ENCODE peak calls at places on chromosomes 1 and 21, in six cellular contexts. E, P, W, J, I and S are unnamed samples.
A peak's percentile ranks its signal among the peaks of the same experiment; 100 is the strongest.

GRCh38 chr1:227736814-227737432 is 1.7 kb downstream of the SNAP47 start:
- DNase-seq in E (no peak), P (no peak), W (no peak), J (no peak), I (no peak), S (no peak)

GRCh38 chr21:41763398-41763931 is 3.4 kb downstream of the RIPK4 start:
- DNase-seq in E (no peak), P (no peak), W (no peak), J (no peak), I (no peak), S (no peak)

GRCh38 chr1:182330303-182330702 is 61.3 kb downstream of the GLUL start:
- DNase-seq in E (no peak), P (no peak), W (peak; percentile 23), J (peak; percentile 73), I (no peak), S (no peak)

GRCh38 chr1:113978863-113979702 is at the start of gene OLFML3:
- DNase-seq in E (no peak), P (peak; percentile 73), W (peak; percentile 67), J (peak; percentile 94), I (peak; percentile 25), S (peak; percentile 89)

GRCh38 chr21:38821248-38821647 is 15.5 kb downstream of the ETS2 start:
- DNase-seq in E (no peak), P (no peak), W (no peak), J (no peak), I (no peak), S (no peak)

GRCh38 chr21:36858320-36858957 is 108.0 kb downstream of the HLCS start:
- DNase-seq in E (no peak), P (no peak), W (no peak), J (no peak), I (no peak), S (no peak)

GRCh38 chr1:229139320-229139719 is 131.6 kb upstream of the RAB4A start:
- DNase-seq in E (no peak), P (no peak), W (no peak), J (no peak), I (no peak), S (no peak)

GRCh38 chr1:10903421-10903820 is 107.0 kb upstream of the CASZ1 start:
- DNase-seq in E (no peak), P (no peak), W (no peak), J (no peak), I (no peak), S (no peak)

GRCh38 chr1:223230161-223230881 is 87.3 kb upstream of the TLR5 start:
- DNase-seq in E (no peak), P (no peak), W (no peak), J (no peak), I (no peak), S (peak; percentile 49)

GRCh38 chr1:242629396-242629795 is 104.9 kb upstream of the PLD5 start:
- DNase-seq in E (no peak), P (no peak), W (no peak), J (no peak), I (no peak), S (no peak)

GRCh38 chr1:231918239-231919015 is 291.8 kb downstream of the DISC1 start:
- DNase-seq in E (no peak), P (no peak), W (no peak), J (no peak), I (peak; percentile 2), S (no peak)

GRCh38 chr1:162873671-162874666 is 13.0 kb upstream of the CCDC190 start:
- DNase-seq in E (no peak), P (no peak), W (no peak), J (no peak), I (no peak), S (no peak)

GRCh38 chr1:218872928-218873327 is 300.8 kb upstream of the LYPLAL1 start:
- DNase-seq in E (no peak), P (no peak), W (no peak), J (no peak), I (no peak), S (no peak)

GRCh38 chr1:31809698-31810097 is 6.1 kb downstream of the SPOCD1 start:
- DNase-seq in E (no peak), P (no peak), W (no peak), J (no peak), I (no peak), S (no peak)

GRCh38 chr1:247373721-247374141 is 42.1 kb upstream of the ZNF496 start:
- DNase-seq in E (peak; percentile 18), P (peak; percentile 34), W (peak; percentile 41), J (peak; percentile 47), I (peak; percentile 26), S (no peak)